ENCODE peak calls at places on chromosomes 7 and 10, in seven cellular contexts. I is nucleus accumbens, Q is GF-D8, P is left cardiac atrium, U is head of caudate nucleus, J is dorsolateral prefrontal cortex, Z is lung. A is an unnamed sample.

GRCh38 chr7:23287612-23288011 is 11.5 kb upstream of the MALSU1 start:
- DNase-seq in I (no peak), Q (peak), P (no peak), U (no peak), J (no peak), Z (no peak), A (no peak)

GRCh38 chr10:8238989-8239388 is 184.5 kb downstream of the GATA3 start:
- DNase-seq in I (no peak), Q (no peak), P (no peak), U (no peak), J (no peak), Z (no peak), A (no peak)

GRCh38 chr7:99624487-99624886 is 7.7 kb downstream of the ZSCAN25 start:
- DNase-seq in I (no peak), Q (no peak), P (no peak), U (no peak), J (no peak), Z (no peak), A (no peak)

GRCh38 chr7:21942955-21943354 is 2.7 kb downstream of the CDCA7L start:
- DNase-seq in I (peak), Q (no peak), P (no peak), U (no peak), J (no peak), Z (no peak), A (no peak)

GRCh38 chr10:19918800-19919199 is 102.6 kb downstream of the PLXDC2 start:
- DNase-seq in I (no peak), Q (no peak), P (no peak), U (no peak), J (no peak), Z (no peak), A (no peak)

GRCh38 chr10:17386616-17387075 is 67.7 kb downstream of the ST8SIA6 start:
- DNase-seq in I (no peak), Q (no peak), P (peak), U (no peak), J (no peak), Z (no peak), A (no peak)

GRCh38 chr10:124253006-124253405 is 159.6 kb upstream of the CHST15 start:
- DNase-seq in I (no peak), Q (no peak), P (no peak), U (no peak), J (no peak), Z (no peak), A (no peak)

GRCh38 chr7:131722371-131722770 is 165.9 kb upstream of the PODXL start:
- DNase-seq in I (no peak), Q (no peak), P (no peak), U (no peak), J (no peak), Z (no peak), A (no peak)

GRCh38 chr10:98795467-98795866 is 348.7 kb upstream of the HPS1 start:
- DNase-seq in I (no peak), Q (no peak), P (no peak), U (no peak), J (no peak), Z (no peak), A (no peak)

GRCh38 chr7:27147211-27148030 is at the start of gene HOXA6:
- DNase-seq in I (no peak), Q (no peak), P (no peak), U (peak), J (no peak), Z (no peak), A (no peak)

GRCh38 chr10:29714096-29714874 is 79.5 kb upstream of the SVIL start:
- DNase-seq in I (no peak), Q (no peak), P (peak), U (no peak), J (no peak), Z (peak), A (no peak)

GRCh38 chr10:16950686-16951681 is 133.8 kb upstream of the RSU1 start:
- DNase-seq in I (peak), Q (no peak), P (peak), U (peak), J (no peak), Z (no peak), A (no peak)

GRCh38 chr7:44384586-44385383 is 59.4 kb upstream of the CAMK2B start:
- DNase-seq in I (no peak), Q (no peak), P (peak), U (no peak), J (no peak), Z (no peak), A (no peak)

GRCh38 chr7:20560325-20561180 is 54.9 kb upstream of the ABCB5 start:
- DNase-seq in I (no peak), Q (no peak), P (no peak), U (no peak), J (no peak), Z (no peak), A (no peak)

GRCh38 chr10:5499493-5499800 is at the start of gene CALML5:
- DNase-seq in I (no peak), Q (no peak), P (no peak), U (no peak), J (no peak), Z (no peak), A (no peak)

GRCh38 chr7:5429857-5430611 is 6.4 kb upstream of the TNRC18 start:
- DNase-seq in I (no peak), Q (no peak), P (no peak), U (no peak), J (no peak), Z (peak), A (no peak)

GRCh38 chr10:91271886-91272285 is 51.4 kb downstream of the PCGF5 start:
- DNase-seq in I (no peak), Q (no peak), P (no peak), U (no peak), J (no peak), Z (no peak), A (no peak)

GRCh38 chr10:63866747-63867140 is 345.5 kb downstream of the REEP3 start:
- DNase-seq in I (no peak), Q (no peak), P (no peak), U (no peak), J (no peak), Z (no peak), A (no peak)

GRCh38 chr10:103502849-103503660 is 9.6 kb downstream of the NEURL1 start:
- DNase-seq in I (no peak), Q (no peak), P (no peak), U (no peak), J (no peak), Z (no peak), A (no peak)

GRCh38 chr7:2928613-2929311 is 84.7 kb upstream of the GNA12 start:
- DNase-seq in I (no peak), Q (no peak), P (peak), U (no peak), J (peak), Z (no peak), A (no peak)

GRCh38 chr7:42502022-42502421 is 265.0 kb upstream of the GLI3 start:
- DNase-seq in I (no peak), Q (no peak), P (no peak), U (no peak), J (no peak), Z (no peak), A (no peak)

GRCh38 chr7:45324683-45325237 is 167.2 kb downstream of the RAMP3 start:
- DNase-seq in I (no peak), Q (no peak), P (no peak), U (no peak), J (no peak), Z (no peak), A (no peak)

GRCh38 chr10:77859200-77859864 is 67.2 kb downstream of the DLG5 start:
- DNase-seq in I (no peak), Q (no peak), P (no peak), U (no peak), J (no peak), Z (no peak), A (no peak)

GRCh38 chr10:127012769-127013152 is 107.5 kb downstream of the DOCK1 start:
- DNase-seq in I (peak), Q (no peak), P (peak), U (peak), J (peak), Z (peak), A (no peak)

GRCh38 chr7:157517782-157518513 is 181.1 kb downstream of the DNAJB6 start:
- DNase-seq in I (no peak), Q (no peak), P (no peak), U (peak), J (no peak), Z (no peak), A (no peak)

GRCh38 chr10:96216775-96217174 is 54.6 kb downstream of the BLNK start:
- DNase-seq in I (no peak), Q (no peak), P (no peak), U (no peak), J (no peak), Z (no peak), A (no peak)

GRCh38 chr10:30917790-30918189 is 113.9 kb downstream of the ZNF438 start:
- DNase-seq in I (no peak), Q (no peak), P (no peak), U (no peak), J (no peak), Z (no peak), A (no peak)

GRCh38 chr7:51009716-51010496 is 227.2 kb upstream of the GRB10 start:
- DNase-seq in I (no peak), Q (no peak), P (no peak), U (no peak), J (no peak), Z (peak), A (no peak)

GRCh38 chr10:67785098-67785497 is 52.9 kb downstream of the DNAJC12 start:
- DNase-seq in I (no peak), Q (no peak), P (no peak), U (no peak), J (no peak), Z (no peak), A (no peak)

GRCh38 chr7:127718325-127718724 is 66.3 kb downstream of the SND1 start:
- DNase-seq in I (no peak), Q (no peak), P (no peak), U (no peak), J (peak), Z (no peak), A (no peak)

GRCh38 chr10:13894412-13895093 is 307.8 kb downstream of the PRPF18 start:
- DNase-seq in I (no peak), Q (no peak), P (no peak), U (no peak), J (no peak), Z (no peak), A (no peak)

A was measured in hypothalamus.